ENCODE peak calls at places on chromosome 14, in six cellular contexts. S is brain microvascular endothelial cell; T is CD4-positive, alpha-beta memory T cell; V is HepG2; Z is astrocyte; Y is MG63. W is an unnamed sample.

GRCh38 chr14:30673071-30673470 is 51.0 kb downstream of the SCFD1 start:
- DNase-seq in S (no peak), T (no peak), V (no peak), Z (no peak), Y (no peak), W (no peak)

GRCh38 chr14:88392609-88393008 is 7.2 kb downstream of the SPATA7 start:
- DNase-seq in S (no peak), T (no peak), V (no peak), Z (no peak), Y (no peak), W (no peak)

GRCh38 chr14:34843011-34843554 is 32.1 kb downstream of the BAZ1A start:
- DNase-seq in S (peak; percentile 24), T (no peak), V (peak; percentile 23), Z (peak; percentile 70), Y (peak; percentile 3), W (peak; percentile 11)

GRCh38 chr14:65134651-65135579 is 32.6 kb upstream of the MAX start:
- DNase-seq in S (no peak), T (no peak), V (no peak), Z (peak; percentile 59), Y (peak; percentile 51), W (no peak)

GRCh38 chr14:105075364-105076295 is 10.4 kb upstream of the GPR132 start:
- DNase-seq in S (peak; percentile 18), T (no peak), V (no peak), Z (no peak), Y (no peak), W (peak; percentile 83)

GRCh38 chr14:41986083-41986645 is 379.5 kb downstream of the LRFN5 start:
- DNase-seq in S (no peak), T (no peak), V (no peak), Z (no peak), Y (no peak), W (no peak)

GRCh38 chr14:60161176-60162107 is 3.8 kb downstream of the DHRS7 start:
- DNase-seq in S (no peak), T (no peak), V (peak; percentile 38), Z (no peak), Y (no peak), W (peak; percentile 16)

GRCh38 chr14:56118611-56119181 is 485 bp downstream of the PELI2 start:
- DNase-seq in S (no peak), T (peak; percentile 46), V (no peak), Z (no peak), Y (peak; percentile 12), W (peak; percentile 67)

GRCh38 chr14:98960617-98961013 is 311.4 kb downstream of the BCL11B start:
- DNase-seq in S (no peak), T (no peak), V (no peak), Z (no peak), Y (no peak), W (no peak)

GRCh38 chr14:47438650-47439140 is 236.7 kb downstream of the MDGA2 start:
- DNase-seq in S (peak; percentile 29), T (no peak), V (no peak), Z (peak; percentile 83), Y (no peak), W (no peak)

GRCh38 chr14:105840266-105841021 is 314.1 kb downstream of the TMEM121 start:
- DNase-seq in S (no peak), T (no peak), V (no peak), Z (no peak), Y (no peak), W (no peak)

GRCh38 chr14:93044116-93044515 is 71.6 kb downstream of the ITPK1 start:
- DNase-seq in S (no peak), T (no peak), V (no peak), Z (no peak), Y (no peak), W (no peak)

GRCh38 chr14:104205781-104206180 is 67.4 kb downstream of the KIF26A start:
- DNase-seq in S (no peak), T (peak; percentile 7), V (no peak), Z (no peak), Y (no peak), W (no peak)

GRCh38 chr14:64656986-64657385 is 47.2 kb upstream of the PLEKHG3 start:
- DNase-seq in S (no peak), T (no peak), V (no peak), Z (no peak), Y (peak; percentile 48), W (no peak)

GRCh38 chr14:90072350-90072749 is 10.6 kb downstream of the KCNK13 start:
- DNase-seq in S (no peak), T (no peak), V (no peak), Z (no peak), Y (no peak), W (no peak)

GRCh38 chr14:100893760-100894159 is 9.8 kb downstream of the RTL1 start:
- DNase-seq in S (no peak), T (no peak), V (no peak), Z (no peak), Y (no peak), W (no peak)

GRCh38 chr14:53227154-53227718 is 74.1 kb upstream of the DDHD1 start:
- DNase-seq in S (no peak), T (no peak), V (no peak), Z (no peak), Y (no peak), W (no peak)

GRCh38 chr14:22427771-22428228 is 161.2 kb downstream of the DAD1 start:
- DNase-seq in S (peak; percentile 51), T (no peak), V (peak; percentile 81), Z (peak; percentile 63), Y (no peak), W (no peak)

GRCh38 chr14:21498540-21499526 is 12.3 kb downstream of the METTL3 start:
- DNase-seq in S (peak; percentile 43), T (peak; percentile 50), V (peak; percentile 77), Z (peak; percentile 16), Y (no peak), W (peak; percentile 56)

GRCh38 chr14:68112456-68112855 is 292.9 kb downstream of the RAD51B start:
- DNase-seq in S (no peak), T (no peak), V (no peak), Z (no peak), Y (no peak), W (no peak)

GRCh38 chr14:24315243-24315806 is 4.0 kb downstream of the LTB4R start:
- DNase-seq in S (no peak), T (no peak), V (peak; percentile 54), Z (no peak), Y (no peak), W (no peak)
- H3K4me3 ChIP-seq in S (no peak overlapping the region), T (peak overlapping the region; percentile 2), V (peak overlapping the region; percentile 73), Z (no peak overlapping the region), Y (no peak overlapping the region), W (no peak overlapping the region)

DNA sequence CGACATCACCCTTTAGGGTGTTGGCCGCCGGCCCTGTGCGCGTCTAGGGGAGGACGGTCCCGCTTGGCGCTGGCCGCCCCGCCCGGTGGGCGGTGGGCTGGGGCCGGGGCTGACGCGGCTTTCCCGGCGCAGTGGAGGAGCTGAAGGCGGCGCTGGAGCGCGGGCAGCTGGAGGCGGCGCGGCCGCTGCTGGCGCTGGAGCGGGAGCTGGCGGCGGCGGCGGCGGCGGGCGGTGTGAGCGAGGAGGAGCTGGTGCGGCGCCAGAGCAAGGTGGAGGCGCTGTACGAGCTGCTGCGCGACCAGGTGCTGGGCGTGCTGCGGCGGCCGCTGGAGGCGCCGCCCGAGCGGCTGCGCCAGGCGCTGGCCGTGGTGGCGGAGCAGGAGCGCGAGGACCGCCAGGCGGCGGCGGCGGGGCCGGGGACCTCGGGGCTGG is 3.6 kb downstream of the TNFAIP2 start:
- DNase-seq in S (no peak), T (no peak), V (peak; percentile 63), Z (no peak), Y (no peak), W (peak; percentile 95)
- H3K36me3 ChIP-seq in S (no peaks in the 10 kb centered on the region), T (no peaks in the 10 kb centered on the region), V (no peaks in the 10 kb centered on the region), Z (no peaks in the 10 kb centered on the region), Y (peaks cover 8% of the 10 kb centered on the region), W (no peaks in the 10 kb centered on the region)

GRCh38 chr14:32564591-32564990 is 235.5 kb downstream of the AKAP6 start:
- DNase-seq in S (no peak), T (no peak), V (no peak), Z (peak; percentile 32), Y (no peak), W (no peak)
- H3K4me3 ChIP-seq in S (no peak overlapping the region), T (no peak overlapping the region), V (no peak overlapping the region), Z (no peak overlapping the region), Y (no peak overlapping the region), W (no peak overlapping the region)

DNA sequence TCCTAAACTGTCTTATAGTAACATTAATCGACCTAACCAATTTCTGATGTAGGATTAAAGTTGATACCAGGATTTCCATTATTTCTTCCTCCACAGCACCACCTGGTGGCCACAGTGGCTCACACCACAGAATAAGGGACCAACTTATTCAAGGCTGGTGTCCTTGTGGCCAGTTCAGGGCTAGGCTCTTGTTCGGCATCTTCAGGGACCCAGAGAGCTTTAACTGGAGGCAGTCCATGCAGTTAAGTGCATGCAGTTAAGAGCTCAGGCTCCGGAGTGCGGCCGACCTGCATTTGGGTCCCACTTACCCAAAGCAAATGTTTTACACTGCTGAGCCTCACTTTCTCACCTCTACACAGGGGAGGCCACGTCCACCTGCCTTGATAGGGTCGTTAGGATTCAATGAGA is 42.0 kb upstream of the GPR68 start:
- DNase-seq in S (peak; percentile 74), T (peak; percentile 77), V (peak; percentile 58), Z (peak; percentile 32), Y (peak; percentile 35), W (peak; percentile 94)
- H3K36me3 ChIP-seq in S (no peaks in the 10 kb centered on the region), T (peaks cover 93% of the 10 kb centered on the region), V (peaks cover 48% of the 10 kb centered on the region), Z (no peaks in the 10 kb centered on the region), Y (no peaks in the 10 kb centered on the region), W (peaks cover 14% of the 10 kb centered on the region)

GRCh38 chr14:44959538-44959937 is 2.2 kb downstream of the KLHL28 start:
- DNase-seq in S (no peak), T (no peak), V (no peak), Z (no peak), Y (no peak), W (no peak)
- H3K4me3 ChIP-seq in S (no peak overlapping the region), T (peak overlapping the region; percentile 13), V (no peak overlapping the region), Z (peak overlapping the region; percentile 97), Y (peak overlapping the region; percentile 86), W (no peak overlapping the region)